ENCODE peak calls at places on chromosomes 13 and 19, in four cellular contexts. C is astrocyte of the spinal cord, B is fibroblast of gingiva, L is fibroblast of pulmonary artery. D is an unnamed sample.

GRCh38 chr13:64338671-64339070 is 2891.5 kb downstream of the PCDH9 start:
- DNase-seq in C (no peak), B (no peak), L (no peak), D (no peak)

GRCh38 chr19:4981681-4981958 is 12.7 kb downstream of the KDM4B start:
- DNase-seq in C (no peak), B (no peak), L (no peak), D (no peak)

GRCh38 chr13:23509781-23510543 is 60.2 kb upstream of the TNFRSF19 start:
- DNase-seq in C (peak), B (no peak), L (peak), D (peak)

GRCh38 chr19:44841255-44841654 is 4.8 kb upstream of the NECTIN2 start:
- DNase-seq in C (no peak), B (no peak), L (no peak), D (no peak)

GRCh38 chr13:28955264-28955966 is 135.3 kb downstream of the MTUS2 start:
- DNase-seq in C (no peak), B (no peak), L (no peak), D (no peak)

GRCh38 chr13:113630296-113630695 is 27.7 kb downstream of the ATP4B start:
- DNase-seq in C (no peak), B (no peak), L (no peak), D (no peak)

GRCh38 chr19:51460164-51460992 is 2.1 kb upstream of the SIGLEC8 start:
- DNase-seq in C (no peak), B (no peak), L (peak), D (peak)

GRCh38 chr13:100657881-100658315 is 16.7 kb downstream of the TMTC4 start:
- DNase-seq in C (no peak), B (no peak), L (no peak), D (no peak)

GRCh38 chr13:101691326-101691725 is 238.9 kb downstream of the ITGBL1 start:
- DNase-seq in C (no peak), B (no peak), L (no peak), D (no peak)

GRCh38 chr19:16714702-16715294 is 4.8 kb upstream of the NWD1 start:
- DNase-seq in C (peak), B (no peak), L (peak), D (peak)

GRCh38 chr13:110123041-110123809 is 183.7 kb downstream of the COL4A1 start:
- DNase-seq in C (peak), B (no peak), L (no peak), D (no peak)

GRCh38 chr19:42396248-42396541 is 6.1 kb upstream of the CNFN start:
- DNase-seq in C (no peak), B (no peak), L (no peak), D (no peak)

D was measured in IMR-90.